ENCODE peak calls at places on chromosome 5, in ten cellular contexts. One of them, this sample, is unnamed.

GRCh38 chr5:134964359-134965270 is 3.1 kb upstream of the CATSPER3 start:
- DNase-seq in stimulated activated CD4-positive, alpha-beta T cell treated with anti-CD3 and anti-CD28 coated beads, Interleukin-2, amount 100 ng/mL, for 48 hours: no peak
- DNase-seq in AG04449: no peak
- DNase-seq in BJ: no peak
- DNase-seq in stimulated activated naive CD4-positive, alpha-beta T cell: peak; percentile 81
- DNase-seq in dorsolateral prefrontal cortex: no peak
- DNase-seq in T-helper 9 cell: no peak
- DNase-seq in NCI-H1105: no peak
- DNase-seq in renal cortical epithelial cell: no peak
- DNase-seq in activated T-helper 1 cell treated with anti-CD3 and anti-CD28 coated beads, Interleukin-2, amount 50 U/mL, for 16 hours: no peak
- DNase-seq in this sample: no peak

GRCh38 chr5:72611111-72611724 is 104.0 kb upstream of the ZNF366 start:
- DNase-seq in NCI-H1105: peak; percentile 57
- DNase-seq in T-helper 9 cell: peak; percentile 23
- DNase-seq in AG04449: no peak
- DNase-seq in BJ: no peak
- DNase-seq in dorsolateral prefrontal cortex: peak; percentile 71
- DNase-seq in activated T-helper 1 cell treated with anti-CD3 and anti-CD28 coated beads, Interleukin-2, amount 50 U/mL, for 16 hours: no peak
- DNase-seq in stimulated activated naive CD4-positive, alpha-beta T cell: peak; percentile 30
- DNase-seq in stimulated activated CD4-positive, alpha-beta T cell treated with anti-CD3 and anti-CD28 coated beads, Interleukin-2, amount 100 ng/mL, for 48 hours: peak; percentile 23
- DNase-seq in renal cortical epithelial cell: peak; percentile 61
- DNase-seq in this sample: peak; percentile 16

GRCh38 chr5:139294372-139295165 is 1.0 kb downstream of the MATR3 start:
- DNase-seq in renal cortical epithelial cell: peak; percentile 51
- DNase-seq in AG04449: no peak
- DNase-seq in dorsolateral prefrontal cortex: peak; percentile 73
- DNase-seq in stimulated activated CD4-positive, alpha-beta T cell treated with anti-CD3 and anti-CD28 coated beads, Interleukin-2, amount 100 ng/mL, for 48 hours: peak; percentile 50
- DNase-seq in NCI-H1105: no peak
- DNase-seq in stimulated activated naive CD4-positive, alpha-beta T cell: peak; percentile 78
- DNase-seq in BJ: no peak
- DNase-seq in T-helper 9 cell: peak; percentile 41
- DNase-seq in activated T-helper 1 cell treated with anti-CD3 and anti-CD28 coated beads, Interleukin-2, amount 50 U/mL, for 16 hours: peak; percentile 25
- DNase-seq in this sample: peak; percentile 51

GRCh38 chr5:119597728-119598298 is 31.5 kb upstream of the FAM170A start:
- DNase-seq in activated T-helper 1 cell treated with anti-CD3 and anti-CD28 coated beads, Interleukin-2, amount 50 U/mL, for 16 hours: no peak
- DNase-seq in BJ: no peak
- DNase-seq in AG04449: no peak
- DNase-seq in stimulated activated naive CD4-positive, alpha-beta T cell: no peak
- DNase-seq in dorsolateral prefrontal cortex: no peak
- DNase-seq in T-helper 9 cell: no peak
- DNase-seq in renal cortical epithelial cell: no peak
- DNase-seq in NCI-H1105: no peak
- DNase-seq in stimulated activated CD4-positive, alpha-beta T cell treated with anti-CD3 and anti-CD28 coated beads, Interleukin-2, amount 100 ng/mL, for 48 hours: no peak
- DNase-seq in this sample: no peak

GRCh38 chr5:98872679-98873078 is 56.1 kb downstream of the CHD1 start:
- DNase-seq in BJ: no peak
- DNase-seq in activated T-helper 1 cell treated with anti-CD3 and anti-CD28 coated beads, Interleukin-2, amount 50 U/mL, for 16 hours: no peak
- DNase-seq in NCI-H1105: no peak
- DNase-seq in dorsolateral prefrontal cortex: no peak
- DNase-seq in T-helper 9 cell: no peak
- DNase-seq in AG04449: no peak
- DNase-seq in renal cortical epithelial cell: peak; percentile 68
- DNase-seq in stimulated activated naive CD4-positive, alpha-beta T cell: no peak
- DNase-seq in stimulated activated CD4-positive, alpha-beta T cell treated with anti-CD3 and anti-CD28 coated beads, Interleukin-2, amount 100 ng/mL, for 48 hours: no peak
- DNase-seq in this sample: no peak

GRCh38 chr5:98414938-98415337 is 358.5 kb upstream of the RGMB start:
- DNase-seq in T-helper 9 cell: no peak
- DNase-seq in BJ: peak; percentile 99
- DNase-seq in renal cortical epithelial cell: peak; percentile 91
- DNase-seq in AG04449: peak; percentile 98
- DNase-seq in stimulated activated CD4-positive, alpha-beta T cell treated with anti-CD3 and anti-CD28 coated beads, Interleukin-2, amount 100 ng/mL, for 48 hours: no peak
- DNase-seq in activated T-helper 1 cell treated with anti-CD3 and anti-CD28 coated beads, Interleukin-2, amount 50 U/mL, for 16 hours: no peak
- DNase-seq in dorsolateral prefrontal cortex: no peak
- DNase-seq in NCI-H1105: no peak
- DNase-seq in stimulated activated naive CD4-positive, alpha-beta T cell: no peak
- DNase-seq in this sample: no peak

GRCh38 chr5:43190755-43191603 is 1.0 kb upstream of the NIM1K start:
- DNase-seq in dorsolateral prefrontal cortex: no peak
- DNase-seq in stimulated activated naive CD4-positive, alpha-beta T cell: peak; percentile 4
- DNase-seq in BJ: no peak
- DNase-seq in stimulated activated CD4-positive, alpha-beta T cell treated with anti-CD3 and anti-CD28 coated beads, Interleukin-2, amount 100 ng/mL, for 48 hours: no peak
- DNase-seq in NCI-H1105: no peak
- DNase-seq in AG04449: no peak
- DNase-seq in renal cortical epithelial cell: peak; percentile 47
- DNase-seq in activated T-helper 1 cell treated with anti-CD3 and anti-CD28 coated beads, Interleukin-2, amount 50 U/mL, for 16 hours: no peak
- DNase-seq in T-helper 9 cell: no peak
- DNase-seq in this sample: no peak

GRCh38 chr5:152595327-152595890 is 190.3 kb upstream of the NMUR2 start:
- DNase-seq in T-helper 9 cell: no peak
- DNase-seq in dorsolateral prefrontal cortex: peak; percentile 18
- DNase-seq in BJ: no peak
- DNase-seq in renal cortical epithelial cell: no peak
- DNase-seq in AG04449: no peak
- DNase-seq in NCI-H1105: no peak
- DNase-seq in stimulated activated CD4-positive, alpha-beta T cell treated with anti-CD3 and anti-CD28 coated beads, Interleukin-2, amount 100 ng/mL, for 48 hours: no peak
- DNase-seq in stimulated activated naive CD4-positive, alpha-beta T cell: no peak
- DNase-seq in activated T-helper 1 cell treated with anti-CD3 and anti-CD28 coated beads, Interleukin-2, amount 50 U/mL, for 16 hours: no peak
- DNase-seq in this sample: no peak

GRCh38 chr5:72988769-72989168 is 32.9 kb downstream of the FCHO2 start:
- DNase-seq in renal cortical epithelial cell: no peak
- DNase-seq in stimulated activated naive CD4-positive, alpha-beta T cell: no peak
- DNase-seq in BJ: no peak
- DNase-seq in stimulated activated CD4-positive, alpha-beta T cell treated with anti-CD3 and anti-CD28 coated beads, Interleukin-2, amount 100 ng/mL, for 48 hours: no peak
- DNase-seq in dorsolateral prefrontal cortex: no peak
- DNase-seq in AG04449: no peak
- DNase-seq in T-helper 9 cell: no peak
- DNase-seq in activated T-helper 1 cell treated with anti-CD3 and anti-CD28 coated beads, Interleukin-2, amount 50 U/mL, for 16 hours: no peak
- DNase-seq in NCI-H1105: no peak
- DNase-seq in this sample: no peak

GRCh38 chr5:8445139-8445538 is 576.2 kb downstream of the MTRR start:
- DNase-seq in stimulated activated naive CD4-positive, alpha-beta T cell: no peak
- DNase-seq in NCI-H1105: no peak
- DNase-seq in BJ: no peak
- DNase-seq in renal cortical epithelial cell: no peak
- DNase-seq in stimulated activated CD4-positive, alpha-beta T cell treated with anti-CD3 and anti-CD28 coated beads, Interleukin-2, amount 100 ng/mL, for 48 hours: no peak
- DNase-seq in dorsolateral prefrontal cortex: no peak
- DNase-seq in T-helper 9 cell: no peak
- DNase-seq in activated T-helper 1 cell treated with anti-CD3 and anti-CD28 coated beads, Interleukin-2, amount 50 U/mL, for 16 hours: no peak
- DNase-seq in AG04449: no peak
- DNase-seq in this sample: no peak

GRCh38 chr5:151236888-151237287 is 13.0 kb upstream of the CCDC69 start:
- DNase-seq in stimulated activated CD4-positive, alpha-beta T cell treated with anti-CD3 and anti-CD28 coated beads, Interleukin-2, amount 100 ng/mL, for 48 hours: no peak
- DNase-seq in activated T-helper 1 cell treated with anti-CD3 and anti-CD28 coated beads, Interleukin-2, amount 50 U/mL, for 16 hours: no peak
- DNase-seq in AG04449: no peak
- DNase-seq in BJ: no peak
- DNase-seq in T-helper 9 cell: no peak
- DNase-seq in dorsolateral prefrontal cortex: no peak
- DNase-seq in NCI-H1105: no peak
- DNase-seq in renal cortical epithelial cell: no peak
- DNase-seq in stimulated activated naive CD4-positive, alpha-beta T cell: no peak
- DNase-seq in this sample: no peak

GRCh38 chr5:176609724-176610429 is at the start of gene GPRIN1:
- DNase-seq in activated T-helper 1 cell treated with anti-CD3 and anti-CD28 coated beads, Interleukin-2, amount 50 U/mL, for 16 hours: no peak
- DNase-seq in dorsolateral prefrontal cortex: peak; percentile 78
- DNase-seq in BJ: no peak
- DNase-seq in AG04449: no peak
- DNase-seq in NCI-H1105: peak; percentile 68
- DNase-seq in stimulated activated CD4-positive, alpha-beta T cell treated with anti-CD3 and anti-CD28 coated beads, Interleukin-2, amount 100 ng/mL, for 48 hours: peak; percentile 49
- DNase-seq in stimulated activated naive CD4-positive, alpha-beta T cell: peak; percentile 40
- DNase-seq in renal cortical epithelial cell: no peak
- DNase-seq in T-helper 9 cell: peak; percentile 39
- DNase-seq in this sample: peak; percentile 28

GRCh38 chr5:73278693-73279092 is 105.7 kb downstream of the TMEM174 start:
- DNase-seq in stimulated activated naive CD4-positive, alpha-beta T cell: no peak
- DNase-seq in BJ: no peak
- DNase-seq in T-helper 9 cell: no peak
- DNase-seq in stimulated activated CD4-positive, alpha-beta T cell treated with anti-CD3 and anti-CD28 coated beads, Interleukin-2, amount 100 ng/mL, for 48 hours: no peak
- DNase-seq in dorsolateral prefrontal cortex: no peak
- DNase-seq in AG04449: no peak
- DNase-seq in activated T-helper 1 cell treated with anti-CD3 and anti-CD28 coated beads, Interleukin-2, amount 50 U/mL, for 16 hours: no peak
- DNase-seq in NCI-H1105: peak; percentile 71
- DNase-seq in renal cortical epithelial cell: peak; percentile 51
- DNase-seq in this sample: no peak

GRCh38 chr5:165188555-165189260 is 1683.3 kb downstream of the MAT2B start:
- DNase-seq in dorsolateral prefrontal cortex: no peak
- DNase-seq in activated T-helper 1 cell treated with anti-CD3 and anti-CD28 coated beads, Interleukin-2, amount 50 U/mL, for 16 hours: no peak
- DNase-seq in T-helper 9 cell: no peak
- DNase-seq in stimulated activated naive CD4-positive, alpha-beta T cell: no peak
- DNase-seq in AG04449: no peak
- DNase-seq in stimulated activated CD4-positive, alpha-beta T cell treated with anti-CD3 and anti-CD28 coated beads, Interleukin-2, amount 100 ng/mL, for 48 hours: no peak
- DNase-seq in NCI-H1105: no peak
- DNase-seq in BJ: no peak
- DNase-seq in renal cortical epithelial cell: no peak
- DNase-seq in this sample: no peak

GRCh38 chr5:4258170-4258569 is 662.5 kb downstream of the IRX1 start:
- DNase-seq in dorsolateral prefrontal cortex: no peak
- DNase-seq in AG04449: no peak
- DNase-seq in NCI-H1105: no peak
- DNase-seq in stimulated activated CD4-positive, alpha-beta T cell treated with anti-CD3 and anti-CD28 coated beads, Interleukin-2, amount 100 ng/mL, for 48 hours: no peak
- DNase-seq in activated T-helper 1 cell treated with anti-CD3 and anti-CD28 coated beads, Interleukin-2, amount 50 U/mL, for 16 hours: no peak
- DNase-seq in renal cortical epithelial cell: peak; percentile 5
- DNase-seq in T-helper 9 cell: no peak
- DNase-seq in BJ: no peak
- DNase-seq in stimulated activated naive CD4-positive, alpha-beta T cell: no peak
- DNase-seq in this sample: no peak

GRCh38 chr5:131156971-131157370 is 8.1 kb downstream of the HINT1 start:
- DNase-seq in T-helper 9 cell: no peak
- DNase-seq in stimulated activated naive CD4-positive, alpha-beta T cell: no peak
- DNase-seq in BJ: no peak
- DNase-seq in activated T-helper 1 cell treated with anti-CD3 and anti-CD28 coated beads, Interleukin-2, amount 50 U/mL, for 16 hours: no peak
- DNase-seq in stimulated activated CD4-positive, alpha-beta T cell treated with anti-CD3 and anti-CD28 coated beads, Interleukin-2, amount 100 ng/mL, for 48 hours: no peak
- DNase-seq in AG04449: no peak
- DNase-seq in dorsolateral prefrontal cortex: no peak
- DNase-seq in NCI-H1105: no peak
- DNase-seq in renal cortical epithelial cell: no peak
- DNase-seq in this sample: no peak

GRCh38 chr5:58860680-58861079 is 277.8 kb downstream of the RAB3C start:
- DNase-seq in BJ: no peak
- DNase-seq in AG04449: no peak
- DNase-seq in activated T-helper 1 cell treated with anti-CD3 and anti-CD28 coated beads, Interleukin-2, amount 50 U/mL, for 16 hours: no peak
- DNase-seq in stimulated activated naive CD4-positive, alpha-beta T cell: no peak
- DNase-seq in renal cortical epithelial cell: no peak
- DNase-seq in stimulated activated CD4-positive, alpha-beta T cell treated with anti-CD3 and anti-CD28 coated beads, Interleukin-2, amount 100 ng/mL, for 48 hours: no peak
- DNase-seq in T-helper 9 cell: no peak
- DNase-seq in dorsolateral prefrontal cortex: no peak
- DNase-seq in NCI-H1105: no peak
- DNase-seq in this sample: no peak

GRCh38 chr5:102152906-102153787 is 142.9 kb downstream of the SLCO4C1 start:
- DNase-seq in stimulated activated CD4-positive, alpha-beta T cell treated with anti-CD3 and anti-CD28 coated beads, Interleukin-2, amount 100 ng/mL, for 48 hours: no peak
- DNase-seq in dorsolateral prefrontal cortex: no peak
- DNase-seq in NCI-H1105: no peak
- DNase-seq in renal cortical epithelial cell: peak; percentile 29
- DNase-seq in T-helper 9 cell: no peak
- DNase-seq in AG04449: no peak
- DNase-seq in stimulated activated naive CD4-positive, alpha-beta T cell: peak; percentile 5
- DNase-seq in activated T-helper 1 cell treated with anti-CD3 and anti-CD28 coated beads, Interleukin-2, amount 50 U/mL, for 16 hours: no peak
- DNase-seq in BJ: no peak
- DNase-seq in this sample: no peak

GRCh38 chr5:36172593-36172992 is 20.7 kb downstream of the SKP2 start:
- DNase-seq in dorsolateral prefrontal cortex: no peak
- DNase-seq in stimulated activated CD4-positive, alpha-beta T cell treated with anti-CD3 and anti-CD28 coated beads, Interleukin-2, amount 100 ng/mL, for 48 hours: no peak
- DNase-seq in AG04449: no peak
- DNase-seq in NCI-H1105: no peak
- DNase-seq in T-helper 9 cell: no peak
- DNase-seq in stimulated activated naive CD4-positive, alpha-beta T cell: no peak
- DNase-seq in renal cortical epithelial cell: no peak
- DNase-seq in activated T-helper 1 cell treated with anti-CD3 and anti-CD28 coated beads, Interleukin-2, amount 50 U/mL, for 16 hours: no peak
- DNase-seq in BJ: no peak
- DNase-seq in this sample: no peak

GRCh38 chr5:38434981-38435710 is 121.3 kb downstream of the LIFR start:
- DNase-seq in BJ: peak; percentile 30
- DNase-seq in dorsolateral prefrontal cortex: no peak
- DNase-seq in stimulated activated CD4-positive, alpha-beta T cell treated with anti-CD3 and anti-CD28 coated beads, Interleukin-2, amount 100 ng/mL, for 48 hours: no peak
- DNase-seq in activated T-helper 1 cell treated with anti-CD3 and anti-CD28 coated beads, Interleukin-2, amount 50 U/mL, for 16 hours: no peak
- DNase-seq in AG04449: no peak
- DNase-seq in stimulated activated naive CD4-positive, alpha-beta T cell: no peak
- DNase-seq in renal cortical epithelial cell: no peak
- DNase-seq in NCI-H1105: no peak
- DNase-seq in T-helper 9 cell: no peak
- DNase-seq in this sample: no peak

GRCh38 chr5:93273176-93273575 is 307.8 kb downstream of the NR2F1-AS1 start:
- DNase-seq in NCI-H1105: no peak
- DNase-seq in BJ: no peak
- DNase-seq in activated T-helper 1 cell treated with anti-CD3 and anti-CD28 coated beads, Interleukin-2, amount 50 U/mL, for 16 hours: no peak
- DNase-seq in stimulated activated naive CD4-positive, alpha-beta T cell: no peak
- DNase-seq in dorsolateral prefrontal cortex: no peak
- DNase-seq in T-helper 9 cell: no peak
- DNase-seq in AG04449: peak; percentile 19
- DNase-seq in stimulated activated CD4-positive, alpha-beta T cell treated with anti-CD3 and anti-CD28 coated beads, Interleukin-2, amount 100 ng/mL, for 48 hours: no peak
- DNase-seq in renal cortical epithelial cell: peak; percentile 86
- DNase-seq in this sample: no peak

GRCh38 chr5:135608361-135608760 is 29.6 kb upstream of the CXCL14 start:
- DNase-seq in renal cortical epithelial cell: no peak
- DNase-seq in AG04449: no peak
- DNase-seq in NCI-H1105: no peak
- DNase-seq in activated T-helper 1 cell treated with anti-CD3 and anti-CD28 coated beads, Interleukin-2, amount 50 U/mL, for 16 hours: no peak
- DNase-seq in BJ: no peak
- DNase-seq in stimulated activated CD4-positive, alpha-beta T cell treated with anti-CD3 and anti-CD28 coated beads, Interleukin-2, amount 100 ng/mL, for 48 hours: no peak
- DNase-seq in T-helper 9 cell: no peak
- DNase-seq in dorsolateral prefrontal cortex: no peak
- DNase-seq in stimulated activated naive CD4-positive, alpha-beta T cell: no peak
- DNase-seq in this sample: no peak

GRCh38 chr5:17436766-17437221 is 61.2 kb upstream of the TAF11L2 start:
- DNase-seq in activated T-helper 1 cell treated with anti-CD3 and anti-CD28 coated beads, Interleukin-2, amount 50 U/mL, for 16 hours: no peak
- DNase-seq in dorsolateral prefrontal cortex: no peak
- DNase-seq in T-helper 9 cell: no peak
- DNase-seq in AG04449: no peak
- DNase-seq in stimulated activated naive CD4-positive, alpha-beta T cell: no peak
- DNase-seq in NCI-H1105: no peak
- DNase-seq in stimulated activated CD4-positive, alpha-beta T cell treated with anti-CD3 and anti-CD28 coated beads, Interleukin-2, amount 100 ng/mL, for 48 hours: no peak
- DNase-seq in renal cortical epithelial cell: no peak
- DNase-seq in BJ: peak; percentile 7
- DNase-seq in this sample: no peak

GRCh38 chr5:150514708-150515211 is 6.8 kb downstream of the NDST1 start:
- DNase-seq in stimulated activated naive CD4-positive, alpha-beta T cell: no peak
- DNase-seq in dorsolateral prefrontal cortex: peak; percentile 64
- DNase-seq in NCI-H1105: no peak
- DNase-seq in T-helper 9 cell: no peak
- DNase-seq in activated T-helper 1 cell treated with anti-CD3 and anti-CD28 coated beads, Interleukin-2, amount 50 U/mL, for 16 hours: no peak
- DNase-seq in BJ: no peak
- DNase-seq in AG04449: no peak
- DNase-seq in stimulated activated CD4-positive, alpha-beta T cell treated with anti-CD3 and anti-CD28 coated beads, Interleukin-2, amount 100 ng/mL, for 48 hours: no peak
- DNase-seq in renal cortical epithelial cell: peak; percentile 70
- DNase-seq in this sample: no peak

GRCh38 chr5:76000586-76000985 is 82.6 kb upstream of the SV2C start:
- DNase-seq in renal cortical epithelial cell: no peak
- DNase-seq in stimulated activated naive CD4-positive, alpha-beta T cell: no peak
- DNase-seq in BJ: no peak
- DNase-seq in AG04449: no peak
- DNase-seq in T-helper 9 cell: no peak
- DNase-seq in NCI-H1105: no peak
- DNase-seq in activated T-helper 1 cell treated with anti-CD3 and anti-CD28 coated beads, Interleukin-2, amount 50 U/mL, for 16 hours: no peak
- DNase-seq in dorsolateral prefrontal cortex: no peak
- DNase-seq in stimulated activated CD4-positive, alpha-beta T cell treated with anti-CD3 and anti-CD28 coated beads, Interleukin-2, amount 100 ng/mL, for 48 hours: no peak
- DNase-seq in this sample: no peak

GRCh38 chr5:57324159-57324558 is 150.3 kb downstream of the GPBP1 start:
- DNase-seq in AG04449: no peak
- DNase-seq in NCI-H1105: no peak
- DNase-seq in stimulated activated CD4-positive, alpha-beta T cell treated with anti-CD3 and anti-CD28 coated beads, Interleukin-2, amount 100 ng/mL, for 48 hours: no peak
- DNase-seq in activated T-helper 1 cell treated with anti-CD3 and anti-CD28 coated beads, Interleukin-2, amount 50 U/mL, for 16 hours: no peak
- DNase-seq in stimulated activated naive CD4-positive, alpha-beta T cell: peak; percentile 31
- DNase-seq in T-helper 9 cell: no peak
- DNase-seq in renal cortical epithelial cell: no peak
- DNase-seq in dorsolateral prefrontal cortex: no peak
- DNase-seq in BJ: no peak
- DNase-seq in this sample: no peak

GRCh38 chr5:168125445-168126199 is 165.8 kb upstream of the WWC1 start:
- DNase-seq in stimulated activated CD4-positive, alpha-beta T cell treated with anti-CD3 and anti-CD28 coated beads, Interleukin-2, amount 100 ng/mL, for 48 hours: no peak
- DNase-seq in renal cortical epithelial cell: no peak
- DNase-seq in activated T-helper 1 cell treated with anti-CD3 and anti-CD28 coated beads, Interleukin-2, amount 50 U/mL, for 16 hours: no peak
- DNase-seq in T-helper 9 cell: no peak
- DNase-seq in AG04449: no peak
- DNase-seq in stimulated activated naive CD4-positive, alpha-beta T cell: no peak
- DNase-seq in BJ: no peak
- DNase-seq in NCI-H1105: no peak
- DNase-seq in dorsolateral prefrontal cortex: no peak
- DNase-seq in this sample: no peak

GRCh38 chr5:171571663-171572062 is 152.2 kb downstream of the FGF18 start:
- DNase-seq in AG04449: no peak
- DNase-seq in stimulated activated naive CD4-positive, alpha-beta T cell: no peak
- DNase-seq in NCI-H1105: no peak
- DNase-seq in dorsolateral prefrontal cortex: no peak
- DNase-seq in renal cortical epithelial cell: peak; percentile 73
- DNase-seq in activated T-helper 1 cell treated with anti-CD3 and anti-CD28 coated beads, Interleukin-2, amount 50 U/mL, for 16 hours: no peak
- DNase-seq in T-helper 9 cell: no peak
- DNase-seq in BJ: no peak
- DNase-seq in stimulated activated CD4-positive, alpha-beta T cell treated with anti-CD3 and anti-CD28 coated beads, Interleukin-2, amount 100 ng/mL, for 48 hours: no peak
- DNase-seq in this sample: no peak

This sample was measured in CD8-positive, alpha-beta memory T cell.